ENCODE peak calls at places on chromosomes 1 and 21, in eight cellular contexts. V is pancreas, A is erythroblast, R is Right ventricle myocardium superior, X is AG09309, E is tibial artery, C is AG08395, H is midbrain. B is an unnamed sample.

GRCh38 chr1:59061876-59062275 is 235.0 kb upstream of the FGGY start:
- DNase-seq in A (no peak), X (peak), R (peak), E (peak), V (no peak), H (peak), C (peak), B (peak)

GRCh38 chr1:201619513-201619912 is 80.6 kb downstream of the NAV1 start:
- DNase-seq in C (no peak), X (no peak), H (no peak), V (no peak), R (no peak), A (no peak), E (no peak), B (no peak)

GRCh38 chr1:110879758-110880606 is 7.0 kb downstream of the CD53 start:
- DNase-seq in C (no peak), H (no peak), E (no peak), R (no peak), X (no peak), A (peak), V (no peak), B (no peak)

GRCh38 chr1:61322769-61323168 is 240.4 kb downstream of the NFIA start:
- DNase-seq in H (no peak), V (no peak), C (no peak), X (no peak), A (no peak), E (no peak), R (no peak), B (no peak)

GRCh38 chr1:85201340-85202091 is 700 bp upstream of the SYDE2 start:
- DNase-seq in V (peak), R (peak), A (peak), X (no peak), E (peak), C (peak), H (peak), B (peak)

GRCh38 chr1:44543064-44543815 is 131.0 kb downstream of the TMEM53 start:
- DNase-seq in A (no peak), R (no peak), V (no peak), C (no peak), H (peak), X (no peak), E (no peak), B (no peak)

GRCh38 chr1:167517535-167518330 is 596 bp downstream of the CD247 start:
- DNase-seq in E (no peak), X (no peak), C (no peak), R (no peak), A (no peak), H (no peak), V (no peak), B (no peak)

GRCh38 chr1:24890861-24891260 is 39.2 kb downstream of the RUNX3 start:
- DNase-seq in X (no peak), C (no peak), A (no peak), V (no peak), H (no peak), E (no peak), R (no peak), B (no peak)

GRCh38 chr1:997728-998050 is 2.2 kb downstream of the HES4 start:
- DNase-seq in A (no peak), V (peak), X (no peak), E (no peak), H (no peak), C (no peak), R (no peak), B (no peak)

GRCh38 chr1:24267003-24267402 is 52.2 kb upstream of the GRHL3 start:
- DNase-seq in A (no peak), E (no peak), R (no peak), X (no peak), V (no peak), C (no peak), H (no peak), B (no peak)

GRCh38 chr1:223227486-223228196 is 84.6 kb upstream of the TLR5 start:
- DNase-seq in E (no peak), V (no peak), X (no peak), A (no peak), C (no peak), R (no peak), H (no peak), B (no peak)

GRCh38 chr21:16427587-16428087 is 697.9 kb downstream of the USP25 start:
- DNase-seq in H (no peak), C (no peak), A (no peak), R (no peak), V (no peak), X (no peak), E (no peak), B (no peak)

GRCh38 chr1:19381261-19381660 is 69.1 kb downstream of the SLC66A1 start:
- DNase-seq in X (no peak), C (no peak), R (peak), V (no peak), H (peak), E (no peak), A (no peak), B (no peak)

GRCh38 chr1:95096218-95096841 is 20.8 kb upstream of the TLCD4 start:
- DNase-seq in C (no peak), E (no peak), X (no peak), V (no peak), R (no peak), A (no peak), H (no peak), B (no peak)

GRCh38 chr1:101309334-101310221 is 72.8 kb downstream of the S1PR1 start:
- DNase-seq in R (peak), V (peak), E (peak), H (peak), X (peak), C (peak), A (peak), B (peak)

GRCh38 chr21:27480841-27481261 is 514.0 kb upstream of the ADAMTS5 start:
- DNase-seq in V (no peak), A (no peak), H (no peak), E (no peak), X (peak), R (no peak), C (peak), B (no peak)

GRCh38 chr1:47407481-47407880 is 8.6 kb upstream of the FOXE3 start:
- DNase-seq in V (no peak), E (no peak), H (no peak), A (no peak), X (no peak), R (no peak), C (no peak), B (no peak)

GRCh38 chr21:42071146-42071737 is at the start of gene UMODL1:
- DNase-seq in E (no peak), X (no peak), C (no peak), H (no peak), R (no peak), A (no peak), V (no peak), B (no peak)

GRCh38 chr1:10339815-10340214 is 59.0 kb upstream of the PGD start:
- DNase-seq in V (no peak), R (peak), H (peak), A (peak), E (no peak), X (no peak), C (peak), B (no peak)

GRCh38 chr21:32463889-32464300 is 51.4 kb downstream of the EVA1C start:
- DNase-seq in E (no peak), C (peak), V (no peak), A (no peak), H (no peak), X (peak), R (no peak), B (peak)

GRCh38 chr1:76494807-76495206 is 372.5 kb upstream of the ST6GALNAC5 start:
- DNase-seq in H (no peak), X (no peak), E (no peak), V (no peak), R (no peak), C (no peak), A (no peak), B (no peak)

GRCh38 chr21:45167796-45168222 is 93.4 kb downstream of the ADARB1 start:
- DNase-seq in A (no peak), V (no peak), C (peak), X (peak), R (no peak), H (no peak), E (no peak), B (no peak)

GRCh38 chr1:24406783-24407182 is 6.8 kb downstream of the STPG1 start:
- DNase-seq in R (no peak), A (no peak), C (no peak), V (no peak), E (no peak), X (no peak), H (no peak), B (no peak)

GRCh38 chr1:41672641-41673313 is 188.3 kb upstream of the EDN2 start:
- DNase-seq in C (no peak), R (no peak), V (no peak), E (no peak), H (no peak), A (no peak), X (no peak), B (no peak)

GRCh38 chr21:37642493-37642892 is 273.8 kb downstream of the KCNJ6 start:
- DNase-seq in V (no peak), C (no peak), H (no peak), E (no peak), A (no peak), X (no peak), R (no peak), B (peak)

GRCh38 chr1:180542530-180543171 is 16.1 kb upstream of the OVAAL start:
- DNase-seq in E (no peak), X (no peak), A (no peak), C (peak), V (no peak), H (no peak), R (no peak), B (no peak)

GRCh38 chr1:228457396-228458176 is 29.6 kb upstream of the RNF187 start:
- DNase-seq in A (peak), C (peak), R (peak), H (peak), V (peak), E (peak), X (peak), B (peak)

GRCh38 chr1:147541672-147542548 is 609 bp downstream of the BCL9 start:
- DNase-seq in X (no peak), A (peak), H (peak), E (peak), R (peak), V (peak), C (peak), B (peak)

GRCh38 chr1:178057863-178058576 is 35.9 kb upstream of the RASAL2 start:
- DNase-seq in R (peak), A (no peak), X (no peak), V (no peak), C (peak), H (peak), E (peak), B (no peak)

GRCh38 chr1:81681104-81681503 is 119.6 kb upstream of the ADGRL2 start:
- DNase-seq in A (no peak), V (no peak), X (no peak), E (no peak), C (no peak), R (no peak), H (no peak), B (no peak)

GRCh38 chr21:24955275-24955961 is 651.9 kb downstream of the MRPL39 start:
- DNase-seq in E (no peak), R (no peak), A (no peak), V (no peak), C (no peak), X (no peak), H (no peak), B (no peak)

GRCh38 chr1:169483500-169483966 is 2.2 kb downstream of the SLC19A2 start:
- DNase-seq in R (no peak), X (no peak), A (peak), H (peak), V (peak), E (peak), C (no peak), B (peak)

GRCh38 chr1:187042538-187042937 is 213.8 kb downstream of the PLA2G4A start:
- DNase-seq in A (no peak), E (no peak), C (no peak), H (no peak), X (no peak), R (no peak), V (no peak), B (no peak)

GRCh38 chr1:243483084-243483845 is 227.4 kb downstream of the SDCCAG8 start:
- DNase-seq in V (no peak), A (no peak), R (no peak), X (no peak), E (no peak), H (no peak), C (no peak), B (no peak)

GRCh38 chr21:34808569-34809204 is 139.9 kb downstream of the CLIC6 start:
- DNase-seq in A (no peak), E (no peak), V (no peak), X (no peak), R (no peak), C (peak), H (no peak), B (no peak)

GRCh38 chr1:182279724-182280506 is 111.7 kb downstream of the GLUL start:
- DNase-seq in R (peak), V (no peak), C (peak), H (peak), A (no peak), E (no peak), X (no peak), B (peak)

GRCh38 chr1:205448540-205449253 is 7.1 kb downstream of the BLACAT1 start:
- DNase-seq in C (no peak), V (no peak), X (no peak), A (no peak), H (no peak), R (no peak), E (no peak), B (no peak)

GRCh38 chr1:52551476-52552235 is 1.2 kb downstream of the TUT4 start:
- DNase-seq in X (no peak), H (peak), V (peak), R (no peak), C (no peak), E (no peak), A (peak), B (no peak)

GRCh38 chr21:25107708-25108107 is 499.6 kb downstream of the MRPL39 start:
- DNase-seq in A (no peak), H (no peak), R (no peak), C (peak), E (no peak), X (no peak), V (no peak), B (no peak)

GRCh38 chr1:59408608-59409007 is 111.7 kb downstream of the FGGY start:
- DNase-seq in R (no peak), X (no peak), C (peak), E (no peak), H (no peak), A (no peak), V (no peak), B (no peak)

B was measured in prostate gland.